ENCODE peak calls at places on chromosomes 11 and 22, in four cellular contexts. J is RWPE1, G is heart left ventricle, H is endothelial cell. L is an unnamed sample.

GRCh38 chr22:22590136-22590891 is 31.2 kb upstream of the PRAME start:
- DNase-seq in J (no peak), G (no peak), H (no peak), L (no peak)

GRCh38 chr11:74276581-74276980 is 34.9 kb downstream of the P4HA3 start:
- DNase-seq in J (no peak), G (no peak), H (no peak), L (no peak)

GRCh38 chr11:100719362-100719761 is 32.3 kb downstream of the ARHGAP42 start:
- DNase-seq in J (no peak), G (no peak), H (no peak), L (peak)

GRCh38 chr11:123822022-123822421 is 15.9 kb upstream of the OR6M1 start:
- DNase-seq in J (no peak), G (no peak), H (no peak), L (no peak)

GRCh38 chr22:46071451-46072029 is 78.8 kb upstream of the PPARA start:
- DNase-seq in J (peak), G (peak), H (no peak), L (peak)

GRCh38 chr22:27997538-27997937 is 78.5 kb upstream of the PITPNB start:
- DNase-seq in J (no peak), G (peak), H (no peak), L (peak)

GRCh38 chr11:71210861-71211260 is 41.5 kb downstream of the SHANK2 start:
- DNase-seq in J (no peak), G (no peak), H (no peak), L (no peak)

GRCh38 chr22:18068381-18068988 is 9.3 kb upstream of the PEX26 start:
- DNase-seq in J (no peak), G (no peak), H (no peak), L (no peak)

GRCh38 chr22:24185001-24185500 is 3.8 kb downstream of the SUSD2 start:
- DNase-seq in J (no peak), G (no peak), H (no peak), L (no peak)

GRCh38 chr22:19597399-19597735 is 73.2 kb upstream of the CLDN5 start:
- DNase-seq in J (no peak), G (no peak), H (no peak), L (no peak)

GRCh38 chr11:122853971-122854446 is 15.7 kb downstream of the CRTAM start:
- DNase-seq in J (peak), G (no peak), H (peak), L (no peak)

GRCh38 chr11:115784796-115785521 is 280.7 kb upstream of the CADM1 start:
- DNase-seq in J (no peak), G (peak), H (no peak), L (no peak)

GRCh38 chr11:120883404-120884135 is 140.3 kb upstream of the TBCEL start:
- DNase-seq in J (no peak), G (peak), H (no peak), L (no peak)

GRCh38 chr22:50678218-50678650 is 5.6 kb downstream of the SHANK3 start:
- DNase-seq in J (no peak), G (peak), H (no peak), L (no peak)

GRCh38 chr11:67136156-67136555 is 17.1 kb downstream of the KDM2A start:
- DNase-seq in J (no peak), G (no peak), H (no peak), L (no peak)

GRCh38 chr11:134569195-134569594 is 157.2 kb upstream of the B3GAT1 start:
- DNase-seq in J (no peak), G (no peak), H (no peak), L (no peak)

GRCh38 chr22:49960967-49961600 is 512 bp downstream of the PIM3 start:
- DNase-seq in J (no peak), G (peak), H (no peak), L (peak)

GRCh38 chr11:116329354-116330090 is 443.3 kb downstream of the BUD13 start:
- DNase-seq in J (no peak), G (no peak), H (no peak), L (no peak)

GRCh38 chr22:38317995-38318715 is 922 bp upstream of the CSNK1E start:
- DNase-seq in J (peak), G (peak), H (peak), L (no peak)

GRCh38 chr11:67645521-67646457 is 4.7 kb downstream of the ACY3 start:
- DNase-seq in J (no peak), G (no peak), H (no peak), L (no peak)

GRCh38 chr11:84022695-84023094 is 736.5 kb upstream of the CCDC90B start:
- DNase-seq in J (no peak), G (no peak), H (no peak), L (no peak)

GRCh38 chr22:17366329-17366728 is 2.9 kb upstream of the CECR2 start:
- DNase-seq in J (no peak), G (no peak), H (no peak), L (no peak)

GRCh38 chr11:106937113-106937512 is 81.2 kb downstream of the GUCY1A2 start:
- DNase-seq in J (no peak), G (no peak), H (no peak), L (no peak)

GRCh38 chr11:13040969-13041561 is 31.9 kb downstream of the RASSF10 start:
- DNase-seq in J (no peak), G (no peak), H (no peak), L (no peak)
- TF ChIP-seq CTCF in J (no peak), G (no peak), H (no peak), L (no peak)

GRCh38 chr11:61007971-61008896 is 36.8 kb downstream of the CD6 start:
- DNase-seq in J (peak), G (no peak), H (peak), L (peak)

GRCh38 chr11:61008971-61009370 is 37.5 kb downstream of the CD6 start:
- DNase-seq in J (no peak), G (no peak), H (no peak), L (no peak)

GRCh38 chr11:61009392-61010275 is 38.2 kb downstream of the CD6 start:
- DNase-seq in J (no peak), G (no peak), H (no peak), L (no peak)

GRCh38 chr11:61004841-61005240 is 33.4 kb downstream of the CD6 start:
- DNase-seq in J (no peak), G (no peak), H (no peak), L (no peak)

GRCh38 chr11:61007383-61007970 is 36.0 kb downstream of the CD6 start:
- DNase-seq in J (peak), G (no peak), H (no peak), L (no peak)
- TF ChIP-seq CTCF in J (no peak), G (no peak), H (no peak), L (no peak)

GRCh38 chr11:63569570-63569969 is 6.4 kb upstream of the PLAAT2 start:
- DNase-seq in J (no peak), G (no peak), H (no peak), L (no peak)

GRCh38 chr11:63574856-63575602 is 11.8 kb upstream of the PLAAT2 start:
- DNase-seq in J (no peak), G (no peak), H (no peak), L (no peak)

GRCh38 chr11:63572026-63572688 is 9.0 kb upstream of the PLAAT2 start:
- DNase-seq in J (no peak), G (no peak), H (no peak), L (no peak)

DNA sequence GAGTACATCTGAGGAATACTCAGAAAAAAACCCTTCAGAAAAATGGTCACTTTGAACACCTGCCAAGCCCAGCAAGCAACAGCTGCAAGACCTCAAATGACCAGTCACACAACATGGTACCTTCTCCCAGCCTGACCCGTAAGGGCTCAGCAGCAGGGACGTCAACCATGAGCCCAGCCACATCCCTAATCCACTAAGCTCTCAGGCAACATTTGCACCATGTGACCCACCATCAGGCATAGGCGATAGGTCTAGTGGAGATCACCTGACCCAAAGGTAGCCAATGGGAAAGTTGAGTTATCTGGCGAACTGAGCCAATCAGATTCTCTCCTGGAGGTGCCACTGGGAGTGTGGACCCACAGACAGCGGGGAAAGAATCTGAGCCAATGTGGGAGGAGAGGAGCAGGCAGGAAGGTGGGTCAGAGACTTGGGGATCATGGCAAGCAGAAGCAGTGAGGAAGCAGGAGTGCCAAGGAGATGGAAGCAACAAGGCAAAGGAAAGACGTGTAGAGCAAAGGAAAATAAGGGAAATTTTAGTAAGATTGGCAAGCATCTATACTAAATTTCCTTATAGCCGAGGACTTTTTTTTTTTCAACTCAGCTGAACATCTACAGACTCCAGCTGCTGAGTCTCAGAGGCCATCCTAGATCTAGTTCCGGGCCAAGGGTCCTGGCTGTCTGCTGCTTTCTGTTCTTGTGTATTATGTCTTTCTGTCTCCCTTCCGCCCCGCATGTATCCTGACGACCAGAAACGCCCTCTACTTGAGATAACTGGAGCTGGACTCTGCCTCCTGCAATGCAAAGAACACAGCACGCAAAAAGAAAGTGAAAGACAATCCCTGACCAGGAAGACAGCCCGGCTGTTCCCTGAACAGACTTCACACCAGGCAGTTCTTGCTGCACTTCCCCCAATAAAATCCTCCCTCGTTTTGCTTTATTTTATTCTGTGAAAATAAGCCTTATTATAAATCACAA is 11.0 kb upstream of the PLAAT2 start:
- DNase-seq in J (peak), G (no peak), H (no peak), L (no peak)
- TF ChIP-seq CTCF in J (no peak), G (no peak), H (no peak), L (no peak)

GRCh38 chr22:26398741-26399153 is 30.3 kb upstream of the ASPHD2 start:
- DNase-seq in J (peak), G (no peak), H (peak), L (peak)
- TF ChIP-seq CTCF in J (peak), G (peak), H (peak), L (no peak)

GRCh38 chr22:43471186-43471585 is 59.4 kb downstream of the MPPED1 start:
- DNase-seq in J (no peak), G (no peak), H (no peak), L (no peak)
- TF ChIP-seq CTCF in J (no peak), G (no peak), H (no peak), L (no peak)

GRCh38 chr11:925158-925495 is 543 bp upstream of the AP2A2 start:
- DNase-seq in J (no peak), G (peak), H (no peak), L (no peak)

GRCh38 chr11:925496-926301 is at the start of gene AP2A2:
- DNase-seq in J (peak), G (peak), H (peak), L (peak)

GRCh38 chr11:924406-925157 is 1.1 kb upstream of the AP2A2 start:
- DNase-seq in J (no peak), G (peak), H (no peak), L (peak)

GRCh38 chr11:923691-924405 is 1.8 kb upstream of the AP2A2 start:
- DNase-seq in J (no peak), G (peak), H (no peak), L (no peak)

GRCh38 chr11:921921-922678 is 3.6 kb upstream of the AP2A2 start:
- DNase-seq in J (no peak), G (peak), H (no peak), L (no peak)
- TF ChIP-seq CTCF in J (no peak), G (no peak), H (no peak), L (no peak)

DNA sequence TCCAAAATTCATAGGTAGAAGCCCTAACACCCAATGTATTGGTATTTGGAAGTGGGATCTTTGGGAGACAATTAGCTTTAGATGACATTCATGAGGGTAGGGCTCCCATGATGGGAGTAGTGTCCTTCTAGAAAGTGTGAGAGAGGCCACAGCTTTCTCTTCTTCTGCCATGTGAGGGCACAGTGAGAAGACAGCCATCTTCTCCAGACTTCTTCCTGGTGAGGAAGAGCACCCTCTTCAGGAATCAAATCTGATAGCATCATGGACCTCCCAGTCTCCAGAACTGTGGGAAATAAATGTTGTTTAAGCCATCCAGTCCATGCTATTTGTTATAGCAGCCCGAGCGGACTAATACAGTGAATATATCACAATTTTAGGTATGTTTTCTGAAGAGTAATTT is 96.9 kb downstream of the CNTN5 start:
- DNase-seq in J (no peak), G (no peak), H (no peak), L (no peak)
- TF ChIP-seq CTCF in J (no peak), G (no peak), H (no peak), L (no peak)

DNA sequence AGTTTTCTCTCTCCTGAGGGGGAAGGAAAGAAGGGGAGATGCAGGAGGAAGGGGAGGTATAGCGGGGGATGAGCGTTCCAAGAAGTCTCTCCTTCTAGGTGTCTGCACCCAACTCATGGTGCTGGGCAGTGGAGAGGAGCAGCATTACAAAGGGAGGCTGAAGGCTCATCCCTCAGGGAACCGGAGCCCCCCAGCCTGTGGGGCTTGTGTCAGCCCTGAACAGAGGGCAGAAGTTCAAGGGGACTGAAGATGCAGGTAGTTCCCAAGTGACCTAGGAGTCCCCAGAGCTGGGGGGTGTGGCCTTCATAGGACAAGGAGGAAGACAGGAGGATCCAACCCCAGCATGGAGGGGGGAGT is 1.8 kb downstream of the C11orf68 start:
- DNase-seq in J (no peak), G (no peak), H (no peak), L (no peak)
- TF ChIP-seq CTCF in J (no peak), G (no peak), H (no peak), L (no peak)